ENCODE peak calls at places on chromosomes 5 and 9, in five cellular contexts. B is PC-3; A is left cardiac atrium; U is stimulated activated CD4-positive, alpha-beta T cell treated with anti-CD3 and anti-CD28 coated beads, Interleukin-2, amount 100 ng/mL, for 48 hours; D is AG09309. O is an unnamed sample.

GRCh38 chr9:98211260-98211659 is 18.8 kb upstream of the CORO2A start:
- DNase-seq in B (no peak), A (no peak), U (no peak), D (no peak), O (no peak)

GRCh38 chr9:82543726-82544125 is 519.2 kb downstream of the RASEF start:
- DNase-seq in B (peak), A (no peak), U (no peak), D (no peak), O (no peak)

GRCh38 chr9:124279531-124280175 is 21.9 kb downstream of the NEK6 start:
- DNase-seq in B (no peak), A (no peak), U (no peak), D (no peak), O (no peak)

GRCh38 chr5:10355071-10355889 is 1.8 kb downstream of the MARCHF6 start:
- DNase-seq in B (peak), A (no peak), U (no peak), D (no peak), O (no peak)

GRCh38 chr5:34656001-34656699 is at the start of gene RAI14:
- DNase-seq in B (peak), A (peak), U (peak), D (no peak), O (peak)

GRCh38 chr9:107653263-107653821 is 163.8 kb upstream of the KLF4 start:
- DNase-seq in B (no peak), A (no peak), U (no peak), D (no peak), O (no peak)

GRCh38 chr5:142115937-142116614 is 7.5 kb downstream of the NDFIP1 start:
- DNase-seq in B (peak), A (no peak), U (no peak), D (no peak), O (no peak)

GRCh38 chr5:95804765-95805539 is 17.6 kb downstream of the GLRX start:
- DNase-seq in B (no peak), A (no peak), U (no peak), D (no peak), O (no peak)

GRCh38 chr9:126148994-126149393 is 177.6 kb upstream of the MVB12B start:
- DNase-seq in B (no peak), A (no peak), U (no peak), D (no peak), O (no peak)

GRCh38 chr9:6946583-6946982 is 188.8 kb downstream of the KDM4C start:
- DNase-seq in B (no peak), A (no peak), U (no peak), D (no peak), O (no peak)

GRCh38 chr9:92275541-92275940 is 18.0 kb downstream of the IARS1 start:
- DNase-seq in B (peak), A (no peak), U (no peak), D (no peak), O (no peak)

GRCh38 chr5:136020383-136021015 is 8.3 kb upstream of the TGFBI start:
- DNase-seq in B (peak), A (no peak), U (no peak), D (peak), O (no peak)

GRCh38 chr9:87193925-87194380 is 246.6 kb upstream of the GAS1 start:
- DNase-seq in B (no peak), A (no peak), U (no peak), D (peak), O (no peak)

GRCh38 chr9:80552931-80553330 is 981.2 kb downstream of the TLE4 start:
- DNase-seq in B (no peak), A (peak), U (no peak), D (no peak), O (no peak)

GRCh38 chr5:102114525-102115069 is 181.5 kb downstream of the SLCO4C1 start:
- DNase-seq in B (no peak), A (no peak), U (no peak), D (no peak), O (no peak)

GRCh38 chr9:91428927-91429351 is 5.3 kb upstream of the NFIL3 start:
- DNase-seq in B (no peak), A (peak), U (no peak), D (no peak), O (no peak)

GRCh38 chr5:122584411-122585110 is 190.3 kb upstream of the SNX2 start:
- DNase-seq in B (no peak), A (no peak), U (no peak), D (no peak), O (no peak)

GRCh38 chr5:556909-557441 is 32.7 kb upstream of the SLC9A3 start:
- DNase-seq in B (no peak), A (no peak), U (no peak), D (no peak), O (no peak)

GRCh38 chr9:112764344-112764743 is 13.8 kb downstream of the SNX30 start:
- DNase-seq in B (no peak), A (no peak), U (no peak), D (no peak), O (no peak)

GRCh38 chr5:96563816-96564215 is 98.4 kb upstream of the CAST start:
- DNase-seq in B (no peak), A (no peak), U (no peak), D (no peak), O (no peak)

GRCh38 chr9:127209220-127209619 is 55.4 kb upstream of the GARNL3 start:
- DNase-seq in B (no peak), A (no peak), U (no peak), D (no peak), O (no peak)

GRCh38 chr9:130201399-130201873 is 29.2 kb downstream of the NCS1 start:
- DNase-seq in B (no peak), A (no peak), U (no peak), D (no peak), O (no peak)

GRCh38 chr5:85304524-85304923 is 919.8 kb upstream of the EDIL3 start:
- DNase-seq in B (no peak), A (no peak), U (no peak), D (no peak), O (no peak)

O was measured in cerebellum.